ENCODE peak calls at places on chromosome 3, in eight cellular contexts. V is cardiac muscle cell, N is endothelial cell, G is GM10248, C is type B pancreatic cell, Z is NB4, Y is GM06990, M is dorsolateral prefrontal cortex. H is an unnamed sample.

GRCh38 chr3:23996058-23996457 is 51.0 kb downstream of the NR1D2 start:
- DNase-seq in V (no peak), N (no peak), G (no peak), C (no peak), Z (no peak), Y (no peak), M (no peak), H (no peak)

GRCh38 chr3:153789380-153789779 is 331.8 kb upstream of the ARHGEF26 start:
- DNase-seq in V (no peak), N (no peak), G (no peak), C (no peak), Z (no peak), Y (no peak), M (no peak), H (no peak)

GRCh38 chr3:152396867-152397266 is 128.1 kb downstream of the MBNL1 start:
- DNase-seq in V (peak; percentile 79), N (no peak), G (no peak), C (no peak), Z (no peak), Y (no peak), M (no peak), H (no peak)

GRCh38 chr3:139630532-139630931 is 47.2 kb downstream of the NMNAT3 start:
- DNase-seq in V (no peak), N (no peak), G (no peak), C (no peak), Z (no peak), Y (no peak), M (no peak), H (no peak)

GRCh38 chr3:141498592-141499223 is 11.9 kb downstream of the RASA2 start:
- DNase-seq in V (peak; percentile 69), N (no peak), G (peak; percentile 25), C (no peak), Z (peak; percentile 97), Y (peak; percentile 57), M (no peak), H (no peak)

GRCh38 chr3:114179575-114179974 is 723 bp upstream of the DRD3 start:
- DNase-seq in V (peak; percentile 56), N (no peak), G (no peak), C (no peak), Z (peak; percentile 41), Y (no peak), M (peak; percentile 11), H (peak; percentile 28)

GRCh38 chr3:76615739-76616138 is 424.2 kb upstream of the ROBO2 start:
- DNase-seq in V (no peak), N (no peak), G (no peak), C (no peak), Z (no peak), Y (no peak), M (no peak), H (no peak)

GRCh38 chr3:186930639-186931486 is 537 bp downstream of the ST6GAL1 start:
- DNase-seq in V (peak; percentile 63), N (peak; percentile 67), G (peak; percentile 77), C (peak; percentile 75), Z (peak; percentile 88), Y (peak; percentile 83), M (no peak), H (peak; percentile 79)

GRCh38 chr3:39639344-39640236 is 169.8 kb upstream of the MYRIP start:
- DNase-seq in V (peak; percentile 94), N (no peak), G (no peak), C (no peak), Z (peak; percentile 94), Y (no peak), M (no peak), H (peak; percentile 63)

GRCh38 chr3:128488995-128489859 is 3.8 kb downstream of the GATA2 start:
- DNase-seq in V (peak; percentile 65), N (peak; percentile 67), G (no peak), C (no peak), Z (no peak), Y (no peak), M (no peak), H (peak; percentile 82)
- TF ChIP-seq CTCF in V (no peak), N (no peak), G (no peak), C (no peak), Z (no peak), Y (no peak), M (no peak), H (no peak)

DNA sequence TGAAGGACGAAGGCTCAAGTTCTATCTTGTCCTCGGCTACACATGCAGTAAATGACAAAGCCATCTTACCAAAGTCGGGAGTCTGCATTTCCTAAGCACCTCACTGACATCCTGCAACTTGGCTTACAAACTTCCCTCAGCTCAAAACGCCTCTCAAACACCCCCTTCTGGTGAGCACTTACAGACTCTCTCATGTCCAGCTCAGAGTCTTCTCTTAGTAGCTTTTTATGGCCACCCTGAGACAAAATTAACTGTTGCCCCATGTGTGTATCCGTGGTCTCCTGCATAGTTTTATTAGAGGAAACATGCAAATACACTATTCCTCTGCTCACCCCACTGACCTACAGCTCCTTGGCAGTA is 819.7 kb downstream of the FHIT start:
- DNase-seq in V (peak; percentile 42), N (peak; percentile 19), G (no peak), C (no peak), Z (peak; percentile 11), Y (no peak), M (no peak), H (peak; percentile 1)
- TF ChIP-seq CTCF in V (peak; percentile 29), N (no peak), G (peak; percentile 2), C (no peak), Z (no peak), Y (no peak), M (no peak), H (no peak)

GRCh38 chr3:32302601-32303000 is 64.1 kb downstream of the CMTM8 start:
- DNase-seq in V (no peak), N (no peak), G (no peak), C (no peak), Z (no peak), Y (no peak), M (no peak), H (no peak)

GRCh38 chr3:32304510-32304909 is 66.0 kb downstream of the CMTM8 start:
- DNase-seq in V (no peak), N (no peak), G (no peak), C (no peak), Z (no peak), Y (no peak), M (no peak), H (no peak)

GRCh38 chr3:32303051-32303786 is 64.7 kb downstream of the CMTM8 start:
- DNase-seq in V (peak; percentile 70), N (no peak), G (no peak), C (no peak), Z (no peak), Y (no peak), M (no peak), H (no peak)

GRCh38 chr3:32303977-32304376 is 65.5 kb downstream of the CMTM8 start:
- DNase-seq in V (no peak), N (no peak), G (no peak), C (no peak), Z (no peak), Y (no peak), M (no peak), H (no peak)

GRCh38 chr3:32301426-32301825 is 62.9 kb downstream of the CMTM8 start:
- DNase-seq in V (no peak), N (no peak), G (no peak), C (no peak), Z (no peak), Y (no peak), M (no peak), H (no peak)
- TF ChIP-seq CTCF in V (no peak), N (no peak), G (no peak), C (no peak), Z (no peak), Y (no peak), M (no peak), H (no peak)

DNA sequence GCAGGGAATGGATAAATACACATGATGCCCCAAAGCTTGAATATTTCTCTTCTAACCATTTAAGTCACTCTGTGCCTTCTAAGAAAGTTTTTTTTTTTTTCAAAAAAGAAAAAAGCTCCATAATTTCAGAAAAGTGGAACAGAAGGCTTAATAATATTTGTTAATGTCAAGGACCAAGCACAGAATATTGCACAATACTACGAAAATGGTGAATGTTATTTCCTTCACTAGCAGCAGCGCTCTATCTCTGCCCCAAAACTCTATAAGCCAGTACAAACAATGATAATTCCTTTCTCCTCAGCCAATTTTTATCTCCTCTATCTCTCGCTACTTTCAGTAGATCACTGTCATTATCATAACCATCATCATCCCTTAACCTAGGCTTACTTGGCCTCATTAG is 72.7 kb downstream of the FEZF2 start:
- DNase-seq in V (no peak), N (no peak), G (no peak), C (no peak), Z (no peak), Y (no peak), M (no peak), H (no peak)
- TF ChIP-seq CTCF in V (no peak), N (no peak), G (no peak), C (no peak), Z (no peak), Y (no peak), M (no peak), H (no peak)

DNA sequence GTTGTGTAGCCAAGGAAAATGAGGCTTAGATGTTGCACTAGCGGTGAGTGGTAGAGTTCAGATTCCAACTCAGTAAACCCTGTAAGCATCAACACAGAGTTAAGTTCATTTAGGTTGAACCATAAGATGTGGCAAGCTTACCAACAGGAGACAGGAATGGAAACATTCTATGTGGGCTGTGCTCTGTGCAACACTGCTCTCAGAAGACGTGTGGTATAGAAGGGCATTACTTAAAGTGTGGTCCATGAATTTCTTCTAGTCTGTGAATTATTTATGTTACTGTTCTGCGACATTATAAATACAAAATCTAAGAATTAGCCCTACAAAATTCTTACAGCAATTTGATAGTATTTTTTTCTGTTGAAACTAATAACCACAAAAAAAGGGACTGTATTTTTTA is 213.3 kb downstream of the GRM7 start:
- DNase-seq in V (no peak), N (no peak), G (no peak), C (no peak), Z (no peak), Y (no peak), M (no peak), H (no peak)
- TF ChIP-seq CTCF in V (no peak), N (no peak), G (no peak), C (peak; percentile 50), Z (no peak), Y (no peak), M (no peak), H (no peak)